ENCODE peak calls at places on chromosomes 1 and 21, in ten cellular contexts. R is right atrium auricular region, D is fibroblast of pulmonary artery, Z is psoas muscle, M is lower lobe of right lung, A is pancreas, G is cardiac fibroblast, F is esophagus squamous epithelium, H is lung, P is left ventricle myocardium inferior. S is an unnamed sample.

GRCh38 chr21:42389449-42389835 is 6.4 kb downstream of the TMPRSS3 start:
- DNase-seq in F (no peak), H (peak), D (no peak), G (no peak), M (no peak), A (peak), P (no peak), Z (no peak), R (no peak), S (no peak)

GRCh38 chr21:43289442-43289841 is 120.6 kb downstream of the CRYAA start:
- DNase-seq in D (no peak), A (no peak), F (no peak), Z (no peak), M (no peak), P (peak), R (no peak), H (no peak), G (no peak), S (no peak)

GRCh38 chr1:245086389-245086969 is 68.3 kb upstream of the KIF26B start:
- DNase-seq in M (no peak), Z (no peak), H (no peak), P (no peak), G (peak), D (peak), R (no peak), F (no peak), A (no peak), S (no peak)

GRCh38 chr1:114337417-114337816 is 173.6 kb downstream of the TRIM33 start:
- DNase-seq in G (no peak), F (no peak), R (no peak), A (no peak), Z (no peak), H (no peak), D (no peak), M (no peak), P (no peak), S (no peak)

GRCh38 chr1:78143152-78143551 is 97.4 kb downstream of the GIPC2 start:
- DNase-seq in P (no peak), D (no peak), H (no peak), R (no peak), A (no peak), G (no peak), F (no peak), M (no peak), Z (no peak), S (no peak)

GRCh38 chr1:33363470-33363861 is 42.6 kb upstream of the A3GALT2 start:
- DNase-seq in P (no peak), H (no peak), D (no peak), M (no peak), G (no peak), F (no peak), A (no peak), Z (no peak), R (no peak), S (no peak)

GRCh38 chr1:22031214-22031962 is 21.1 kb upstream of the CDC42 start:
- DNase-seq in Z (no peak), D (no peak), P (no peak), M (peak), H (peak), G (no peak), F (no peak), A (no peak), R (no peak), S (no peak)

GRCh38 chr1:10755977-10756521 is 40.4 kb downstream of the CASZ1 start:
- DNase-seq in G (peak), P (peak), H (peak), A (no peak), Z (peak), M (peak), D (peak), F (no peak), R (no peak), S (no peak)

GRCh38 chr1:118243269-118243668 is 58.2 kb upstream of the SPAG17 start:
- DNase-seq in D (no peak), F (no peak), R (no peak), G (no peak), M (no peak), H (no peak), Z (no peak), A (no peak), P (no peak), S (no peak)

GRCh38 chr1:200901796-200902444 is 7.2 kb downstream of the INAVA start:
- DNase-seq in M (no peak), A (no peak), D (no peak), F (no peak), G (no peak), R (no peak), P (no peak), H (no peak), Z (no peak), S (no peak)

GRCh38 chr1:50415235-50416149 is 7.8 kb downstream of the DMRTA2 start:
- DNase-seq in M (no peak), D (no peak), P (no peak), R (no peak), H (no peak), Z (no peak), F (no peak), A (no peak), G (no peak), S (no peak)

DNA sequence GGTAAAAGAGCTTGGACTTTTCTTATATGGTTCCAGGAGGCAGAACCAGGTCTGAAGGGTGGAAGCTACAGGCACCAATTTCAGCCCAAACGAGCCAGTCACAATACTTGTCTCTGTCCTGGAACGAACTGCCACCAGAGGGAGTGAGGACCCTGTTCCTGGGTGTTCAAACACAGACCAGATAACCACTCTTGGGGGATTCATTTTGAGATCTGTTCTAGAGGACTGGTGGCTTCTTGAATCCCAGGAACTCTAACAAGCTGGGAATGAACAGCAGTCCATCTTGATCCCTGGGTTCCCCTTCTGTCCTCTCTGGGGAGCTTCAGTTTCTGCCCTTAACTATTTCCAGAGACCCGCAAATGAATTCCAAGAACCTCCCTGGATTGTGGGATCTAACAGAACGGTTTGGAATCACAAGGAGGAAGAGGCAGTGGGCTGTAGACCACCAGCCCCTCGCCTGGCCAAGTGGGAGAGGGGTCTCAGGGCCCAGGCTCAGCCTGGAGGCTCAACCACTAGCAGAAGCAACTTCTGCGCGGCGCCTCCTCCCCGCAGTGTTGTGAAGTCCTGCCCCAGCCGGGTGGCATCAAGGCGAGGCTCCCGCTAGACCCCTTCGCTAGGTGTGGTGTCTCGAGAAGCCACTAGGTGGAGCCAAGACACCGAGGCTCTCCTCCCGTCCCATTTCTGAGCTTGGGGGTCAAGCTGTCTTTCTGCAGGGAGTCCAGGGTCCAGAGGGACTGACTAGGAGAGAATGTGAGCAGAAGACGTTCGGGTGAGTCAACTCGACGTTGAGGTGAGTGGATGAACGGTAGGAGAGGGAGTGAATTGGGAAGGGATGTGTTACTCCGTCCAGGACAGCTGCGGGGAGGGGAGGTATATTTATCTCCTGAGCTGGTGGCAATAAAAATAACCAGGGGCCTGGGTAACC is 12.1 kb upstream of the NES start:
- DNase-seq in G (peak), D (peak), F (no peak), P (peak), M (peak), R (peak), A (peak), H (peak), Z (peak), S (no peak)
- H3K4me3 ChIP-seq in G (no peak), D (peak), F (no peak), P (no peak), M (no peak), R (no peak), A (no peak), H (no peak), Z (peak), S (peak)

GRCh38 chr1:229710746-229711145 is 84.7 kb downstream of the URB2 start:
- DNase-seq in H (no peak), F (no peak), A (no peak), M (no peak), G (peak), D (peak), P (no peak), R (no peak), Z (no peak), S (no peak)
- TF ChIP-seq CTCF in H (no peak), F (no peak), A (no peak), M (no peak), G (peak), D (peak), P (no peak), R (no peak), Z (no peak), S (no peak)

GRCh38 chr1:164780863-164781262 is 221.9 kb downstream of the PBX1 start:
- DNase-seq in R (no peak), G (peak), M (no peak), H (no peak), P (peak), A (no peak), F (no peak), Z (peak), D (peak), S (no peak)
- H3K4me3 ChIP-seq in R (no peak), G (no peak), M (no peak), H (no peak), P (no peak), A (no peak), F (no peak), Z (no peak), D (no peak), S (no peak)

DNA sequence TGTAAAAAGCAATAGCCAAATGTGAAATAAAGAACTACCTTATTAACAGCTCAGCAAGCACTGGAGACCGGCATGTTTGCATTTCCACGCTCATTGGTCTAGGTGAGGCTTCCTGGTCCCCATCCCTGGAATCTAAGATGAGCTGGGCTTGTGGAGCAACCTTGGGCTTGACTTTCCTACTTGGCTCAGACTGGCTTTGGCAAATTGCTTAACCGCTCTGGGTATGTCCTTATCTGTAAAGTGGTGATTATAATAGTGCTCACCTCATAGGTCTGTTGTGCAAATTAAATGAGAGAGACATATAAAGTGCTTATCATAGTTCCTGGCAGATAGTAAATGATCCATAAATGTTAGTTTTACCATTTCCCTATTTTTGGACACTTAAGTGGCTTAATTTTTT is 49.4 kb upstream of the CACNA1E start:
- DNase-seq in D (no peak), F (no peak), M (no peak), A (no peak), R (no peak), H (no peak), P (no peak), G (no peak), Z (no peak), S (no peak)
- TF ChIP-seq CTCF in D (no peak), F (no peak), M (no peak), A (no peak), R (no peak), H (no peak), P (no peak), G (no peak), Z (no peak), S (no peak)

GRCh38 chr1:215845224-215845902 is 278.3 kb downstream of the KCTD3 start:
- DNase-seq in R (no peak), G (peak), H (no peak), F (no peak), M (no peak), Z (no peak), P (no peak), A (no peak), D (peak), S (no peak)
- H3K4me3 ChIP-seq in R (no peak), G (no peak), H (no peak), F (no peak), M (no peak), Z (no peak), P (no peak), A (no peak), D (no peak), S (no peak)